ENCODE peak calls at places on chromosomes 6 and 20, in seven cellular contexts. P is mammary epithelial cell; Z is left ventricle myocardium inferior; X is cardiac muscle cell; E is right cardiac atrium; T is CD8-positive, alpha-beta memory T cell; G is psoas muscle. N is an unnamed sample.

GRCh38 chr6:87172292-87172691 is 16.9 kb downstream of the ZNF292 start:
- DNase-seq in G (no peak), T (no peak), P (no peak), X (no peak), E (no peak), Z (no peak), N (no peak)

GRCh38 chr6:56866917-56867522 is 87.9 kb upstream of the BEND6 start:
- DNase-seq in T (no peak), Z (no peak), E (no peak), P (peak), X (peak), G (no peak), N (no peak)

GRCh38 chr6:24933266-24933665 is 2.5 kb downstream of the RIPOR2 start:
- DNase-seq in T (no peak), P (no peak), G (no peak), E (no peak), X (no peak), Z (no peak), N (no peak)

GRCh38 chr6:141105481-141105880 is 1027.2 kb upstream of the GJE1 start:
- DNase-seq in T (no peak), X (peak), E (no peak), Z (no peak), G (no peak), P (no peak), N (no peak)

GRCh38 chr6:95794749-95795148 is 217.4 kb downstream of the MANEA start:
- DNase-seq in X (no peak), P (no peak), Z (no peak), G (no peak), T (no peak), E (no peak), N (no peak)

GRCh38 chr6:149384464-149384863 is 15.6 kb upstream of the SUMO4 start:
- DNase-seq in E (no peak), P (no peak), T (no peak), Z (no peak), X (no peak), G (no peak), N (no peak)

GRCh38 chr6:27442932-27443331 is 30.0 kb downstream of the ZNF184 start:
- DNase-seq in E (no peak), T (no peak), P (no peak), X (no peak), G (no peak), Z (no peak), N (no peak)

GRCh38 chr6:34230653-34231351 is 5.9 kb upstream of the HMGA1 start:
- DNase-seq in G (no peak), E (no peak), T (no peak), X (no peak), Z (no peak), P (no peak), N (no peak)

GRCh38 chr20:48574383-48574782 is 253.4 kb downstream of the PREX1 start:
- DNase-seq in E (no peak), P (peak), Z (no peak), T (no peak), X (peak), G (no peak), N (no peak)

GRCh38 chr20:51419236-51419635 is 123.3 kb downstream of the NFATC2 start:
- DNase-seq in G (no peak), P (no peak), Z (no peak), E (no peak), T (no peak), X (no peak), N (no peak)

GRCh38 chr20:24989162-24989561 is 3.4 kb downstream of the APMAP start:
- DNase-seq in T (no peak), P (no peak), E (no peak), Z (no peak), G (no peak), X (no peak), N (no peak)

GRCh38 chr6:102582569-102582968 is 1189.1 kb downstream of the GRIK2 start:
- DNase-seq in T (no peak), G (peak), P (no peak), Z (no peak), E (no peak), X (no peak), N (no peak)

GRCh38 chr20:4021905-4022304 is 6.5 kb upstream of the RNF24 start:
- DNase-seq in E (peak), G (no peak), Z (no peak), X (peak), T (no peak), P (no peak), N (no peak)

GRCh38 chr20:17628101-17628841 is 53.8 kb downstream of the RRBP1 start:
- DNase-seq in P (no peak), E (peak), T (no peak), Z (peak), X (no peak), G (peak), N (no peak)

GRCh38 chr20:33663161-33664084 is 1.3 kb downstream of the C20orf144 start:
- DNase-seq in E (peak), T (peak), G (peak), P (peak), Z (peak), X (peak), N (peak)

GRCh38 chr6:18053555-18054445 is 66.4 kb upstream of the KIF13A start:
- DNase-seq in E (no peak), P (peak), G (no peak), X (no peak), Z (no peak), T (no peak), N (no peak)

GRCh38 chr20:6680854-6681253 is 86.6 kb upstream of the BMP2 start:
- DNase-seq in P (no peak), Z (no peak), X (no peak), T (no peak), E (no peak), G (no peak), N (no peak)

GRCh38 chr20:40502431-40502992 is 186.5 kb downstream of the MAFB start:
- DNase-seq in P (no peak), Z (no peak), G (no peak), E (no peak), X (no peak), T (no peak), N (no peak)

GRCh38 chr20:40508821-40509220 is 180.2 kb downstream of the MAFB start:
- DNase-seq in T (no peak), P (no peak), G (no peak), Z (no peak), X (no peak), E (no peak), N (no peak)

GRCh38 chr20:40510622-40511021 is 178.4 kb downstream of the MAFB start:
- DNase-seq in Z (no peak), T (no peak), E (no peak), P (no peak), G (no peak), X (no peak), N (no peak)

GRCh38 chr20:40511478-40511877 is 177.6 kb downstream of the MAFB start:
- DNase-seq in P (peak), E (no peak), X (peak), T (no peak), Z (peak), G (peak), N (no peak)

GRCh38 chr20:40506567-40506966 is 182.5 kb downstream of the MAFB start:
- DNase-seq in Z (peak), T (no peak), G (peak), P (peak), E (peak), X (peak), N (peak)
- H3K27ac ChIP-seq in Z (no peak), T (no peak), G (no peak), P (peak), E (no peak), X (no peak), N (no peak)

GRCh38 chr20:31473331-31474096 is 1.4 kb downstream of the DEFB124 start:
- DNase-seq in E (no peak), T (no peak), Z (no peak), G (no peak), P (no peak), X (peak), N (no peak)
- H3K27ac ChIP-seq in E (peak), T (no peak), Z (peak), G (no peak), P (no peak), X (no peak), N (no peak)

GRCh38 chr6:6758546-6758914 is 170.0 kb downstream of the LY86 start:
- DNase-seq in Z (no peak), E (no peak), P (no peak), T (no peak), G (no peak), X (no peak), N (no peak)
- H3K27ac ChIP-seq in Z (peak), E (no peak), P (no peak), T (no peak), G (no peak), X (no peak), N (no peak)

GRCh38 chr6:93828553-93828952 is 409.2 kb upstream of the EPHA7 start:
- DNase-seq in G (no peak), X (no peak), P (no peak), Z (no peak), T (no peak), E (no peak), N (no peak)
- H3K27ac ChIP-seq in G (no peak), X (no peak), P (no peak), Z (no peak), T (no peak), E (no peak), N (no peak)

GRCh38 chr6:101391772-101392560 is 1.5 kb upstream of the GRIK2 start:
- DNase-seq in X (no peak), T (no peak), Z (no peak), G (no peak), P (no peak), E (peak), N (no peak)
- H3K27ac ChIP-seq in X (no peak), T (no peak), Z (no peak), G (no peak), P (no peak), E (no peak), N (no peak)

DNA sequence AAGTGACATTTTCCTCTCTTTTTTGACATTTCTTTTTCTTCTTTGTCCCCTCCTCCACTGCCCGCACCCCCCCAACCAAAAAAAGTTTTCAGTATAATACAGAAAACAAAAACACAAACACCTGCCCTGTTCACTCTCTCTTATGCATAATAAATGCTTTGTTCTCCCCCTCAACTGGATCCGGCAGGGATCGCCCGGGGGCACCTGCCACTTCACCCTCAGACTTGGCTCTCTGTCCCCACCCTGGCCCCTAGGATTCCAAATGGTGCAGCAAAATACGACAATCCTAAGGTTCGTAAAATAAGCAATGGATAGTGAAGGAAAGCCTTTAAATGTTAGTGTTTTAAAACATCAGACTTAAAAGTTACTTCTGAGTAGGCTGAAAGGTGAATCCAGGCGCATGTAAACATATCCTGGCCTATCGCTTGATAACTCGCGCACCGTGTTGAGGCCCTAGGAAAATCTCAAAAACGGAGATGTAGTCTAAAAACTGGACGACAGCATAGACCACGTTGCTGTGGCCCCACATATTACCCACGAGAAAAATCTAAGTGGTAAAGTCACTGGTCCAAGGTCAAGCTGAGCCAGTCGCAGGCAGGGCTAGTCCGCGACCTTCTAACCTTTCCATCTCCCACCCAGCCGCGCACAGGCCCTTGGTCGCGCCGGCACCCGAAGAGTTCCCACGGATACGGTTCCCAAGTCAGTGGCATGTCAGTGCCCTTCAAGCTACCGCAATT is 130.8 kb downstream of the OGFRL1 start:
- DNase-seq in X (no peak), P (no peak), T (no peak), G (peak), E (no peak), Z (peak), N (peak)
- H3K27ac ChIP-seq in X (peak), P (peak), T (no peak), G (peak), E (peak), Z (peak), N (peak)

N was measured in substantia nigra.